ENCODE peak calls at places on chromosomes 11 and 22, in five cellular contexts. P is tibial nerve, C is sigmoid colon, D is transverse colon, A is A549. W is an unnamed sample.

GRCh38 chr22:25754527-25755202 is 12.7 kb downstream of the MYO18B start:
- DNase-seq in P (no peak), C (peak; percentile 91), D (peak; percentile 38), A (no peak), W (no peak)

GRCh38 chr11:35168606-35169200 is 29.7 kb downstream of the CD44 start:
- DNase-seq in P (no peak), C (no peak), D (no peak), A (no peak), W (no peak)

GRCh38 chr11:46370253-46370652 is 11.2 kb upstream of the MDK start:
- DNase-seq in P (no peak), C (no peak), D (no peak), A (no peak), W (no peak)

GRCh38 chr22:45334068-45334467 is 24.3 kb downstream of the FAM118A start:
- DNase-seq in P (no peak), C (no peak), D (no peak), A (no peak), W (peak; percentile 84)

GRCh38 chr11:9132203-9132878 is 40.9 kb upstream of the SCUBE2 start:
- DNase-seq in P (no peak), C (no peak), D (no peak), A (no peak), W (no peak)

GRCh38 chr11:32358729-32359128 is 76.6 kb downstream of the WT1 start:
- DNase-seq in P (no peak), C (no peak), D (no peak), A (no peak), W (no peak)

GRCh38 chr11:68896171-68896959 is 7.3 kb downstream of the MRPL21 start:
- DNase-seq in P (no peak), C (no peak), D (no peak), A (no peak), W (no peak)

GRCh38 chr11:134355136-134355535 is 23.3 kb downstream of the GLB1L2 start:
- DNase-seq in P (no peak), C (no peak), D (no peak), A (no peak), W (no peak)

GRCh38 chr11:42576318-42576717 is 735.5 kb upstream of the API5 start:
- DNase-seq in P (no peak), C (no peak), D (no peak), A (no peak), W (no peak)

GRCh38 chr11:122656631-122657101 is 1.1 kb downstream of the UBASH3B start:
- DNase-seq in P (peak; percentile 15), C (peak; percentile 75), D (peak; percentile 30), A (peak; percentile 60), W (peak; percentile 13)

GRCh38 chr11:133945087-133945974 is 11.4 kb downstream of the IGSF9B start:
- DNase-seq in P (no peak), C (peak; percentile 83), D (no peak), A (no peak), W (no peak)

GRCh38 chr11:70799386-70799785 is 401.1 kb downstream of the CTTN start:
- DNase-seq in P (no peak), C (no peak), D (no peak), A (no peak), W (no peak)

GRCh38 chr11:29153078-29153477 is 863.8 kb downstream of the KCNA4 start:
- DNase-seq in P (no peak), C (no peak), D (no peak), A (no peak), W (no peak)

GRCh38 chr11:108961095-108961494 is 296.2 kb downstream of the DDX10 start:
- DNase-seq in P (no peak), C (no peak), D (no peak), A (no peak), W (no peak)

GRCh38 chr11:102846292-102846691 is 2.9 kb upstream of the MMP3 start:
- DNase-seq in P (no peak), C (no peak), D (no peak), A (no peak), W (no peak)

GRCh38 chr11:46380340-46381045 is 976 bp upstream of the MDK start:
- DNase-seq in P (peak; percentile 37), C (peak; percentile 85), D (peak; percentile 87), A (no peak), W (peak; percentile 57)

GRCh38 chr11:46256540-46257001 is 20.9 kb upstream of the CREB3L1 start:
- DNase-seq in P (no peak), C (no peak), D (no peak), A (no peak), W (no peak)

GRCh38 chr22:18068381-18068988 is 9.3 kb upstream of the PEX26 start:
- DNase-seq in P (no peak), C (no peak), D (no peak), A (no peak), W (no peak)

GRCh38 chr11:96309001-96309642 is 33.9 kb downstream of the MAML2 start:
- DNase-seq in P (no peak), C (no peak), D (no peak), A (no peak), W (no peak)

GRCh38 chr11:92206441-92206840 is 18.2 kb upstream of the FAT3 start:
- DNase-seq in P (no peak), C (no peak), D (no peak), A (no peak), W (no peak)

GRCh38 chr11:78798567-78799170 is 224.0 kb upstream of the NARS2 start:
- DNase-seq in P (peak; percentile 66), C (peak; percentile 88), D (peak; percentile 70), A (peak; percentile 20), W (no peak)

GRCh38 chr11:104772806-104773241 is 125.4 kb downstream of the CASP12 start:
- DNase-seq in P (peak; percentile 14), C (no peak), D (no peak), A (peak; percentile 3), W (no peak)

GRCh38 chr11:95456704-95457491 is 225.9 kb upstream of the SESN3 start:
- DNase-seq in P (no peak), C (no peak), D (no peak), A (no peak), W (no peak)

GRCh38 chr11:71947498-71947897 is 18.7 kb downstream of the RNF121 start:
- DNase-seq in P (no peak), C (no peak), D (no peak), A (no peak), W (no peak)

GRCh38 chr11:46337626-46338345 is 9.5 kb upstream of the DGKZ start:
- DNase-seq in P (no peak), C (no peak), D (no peak), A (no peak), W (no peak)

GRCh38 chr22:42862045-42862734 is 5.1 kb upstream of the ARFGAP3 start:
- DNase-seq in P (no peak), C (no peak), D (no peak), A (no peak), W (peak; percentile 42)

GRCh38 chr11:10669258-10670033 is 24.1 kb downstream of the IRAG1 start:
- DNase-seq in P (no peak), C (peak; percentile 79), D (no peak), A (no peak), W (no peak)

GRCh38 chr11:16402654-16403447 is 46.5 kb upstream of the SOX6 start:
- DNase-seq in P (no peak), C (no peak), D (no peak), A (no peak), W (no peak)

GRCh38 chr22:35329114-35329847 is 29.6 kb downstream of the TOM1 start:
- DNase-seq in P (no peak), C (no peak), D (no peak), A (no peak), W (no peak)

GRCh38 chr22:46352691-46353386 is 17.3 kb downstream of the TRMU start:
- DNase-seq in P (no peak), C (no peak), D (peak; percentile 6), A (peak; percentile 32), W (peak; percentile 73)

GRCh38 chr11:21710791-21711190 is 482.1 kb upstream of the ANO5 start:
- DNase-seq in P (no peak), C (no peak), D (no peak), A (no peak), W (no peak)

GRCh38 chr11:117219455-117219854 is 12.4 kb downstream of the PCSK7 start:
- DNase-seq in P (no peak), C (peak; percentile 64), D (peak; percentile 7), A (no peak), W (no peak)

GRCh38 chr11:117219995-117220394 is 11.9 kb downstream of the PCSK7 start:
- DNase-seq in P (no peak), C (peak; percentile 35), D (no peak), A (no peak), W (no peak)

GRCh38 chr11:117218133-117218915 is 13.5 kb downstream of the PCSK7 start:
- DNase-seq in P (no peak), C (peak; percentile 85), D (peak; percentile 7), A (no peak), W (no peak)

GRCh38 chr11:117217685-117218084 is 14.2 kb downstream of the PCSK7 start:
- DNase-seq in P (no peak), C (peak; percentile 62), D (no peak), A (no peak), W (no peak)

DNA sequence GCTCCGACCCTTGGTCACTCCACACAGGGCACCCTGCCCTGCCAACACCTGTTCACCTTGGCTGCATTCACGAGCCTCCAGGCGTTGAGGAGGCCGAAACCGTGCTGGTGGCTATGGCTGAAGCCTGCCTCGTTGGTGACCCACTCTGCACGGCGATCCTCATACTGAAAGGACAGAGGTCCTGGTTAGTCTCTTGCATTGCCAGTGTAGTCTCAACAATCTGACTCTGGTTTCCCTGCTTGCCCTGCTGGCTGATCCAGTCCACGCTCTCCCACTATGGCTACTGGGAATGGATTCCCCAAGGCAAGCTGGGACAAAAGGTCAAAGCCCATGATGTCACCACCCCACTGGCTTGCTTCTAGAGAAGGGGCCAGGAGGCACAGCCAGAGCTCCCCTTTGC is 12.9 kb downstream of the PCSK7 start:
- DNase-seq in P (no peak), C (peak; percentile 63), D (no peak), A (no peak), W (no peak)
- TF ChIP-seq CTCF in P (no peak), C (no peak), D (no peak), A (no peak), W (no peak)

GRCh38 chr11:66409226-66409625 is 11.6 kb upstream of the NPAS4 start:
- DNase-seq in P (no peak), C (no peak), D (no peak), A (no peak), W (no peak)

GRCh38 chr11:66411323-66411722 is 9.5 kb upstream of the NPAS4 start:
- DNase-seq in P (no peak), C (no peak), D (no peak), A (no peak), W (no peak)

GRCh38 chr11:66412110-66412509 is 8.7 kb upstream of the NPAS4 start:
- DNase-seq in P (no peak), C (no peak), D (no peak), A (no peak), W (no peak)

GRCh38 chr11:66408488-66409214 is 12.2 kb upstream of the NPAS4 start:
- DNase-seq in P (peak; percentile 96), C (peak; percentile 98), D (peak; percentile 90), A (peak; percentile 91), W (peak; percentile 79)

GRCh38 chr11:66410191-66410590 is 10.6 kb upstream of the NPAS4 start:
- DNase-seq in P (no peak), C (no peak), D (no peak), A (no peak), W (no peak)
- H3K27ac ChIP-seq in P (no peak overlapping the region), C (peak overlapping the region; percentile 85), D (peak overlapping the region; percentile 79), A (no peak overlapping the region), W (no peak overlapping the region)

GRCh38 chr22:41092023-41092817 is at the start of gene EP300:
- DNase-seq in P (peak; percentile 88), C (peak; percentile 95), D (peak; percentile 89), A (peak; percentile 73), W (peak; percentile 91)
- TF ChIP-seq POLR2A in P (peak; percentile 55), C (peak; percentile 64), D (peak; percentile 81), A (no peak), W (peak; percentile 95)

GRCh38 chr11:86632499-86633269 is 39.7 kb downstream of the ME3 start:
- DNase-seq in P (no peak), C (peak; percentile 66), D (no peak), A (peak; percentile 89), W (no peak)
- TF ChIP-seq CTCF in P (no peak), C (no peak), D (no peak), A (peak; percentile 53), W (no peak)